ENCODE peak calls at places on chromosome 11, in ten cellular contexts. J, H, I, A, Q, U, P, T, G and F are unnamed samples.

GRCh38 chr11:27467181-27467913 is 5.2 kb downstream of the LGR4 start:
- DNase-seq in J (no peak), H (no peak), I (no peak), A (no peak), Q (no peak), U (no peak), P (no peak), T (no peak), G (no peak), F (no peak)

GRCh38 chr11:117221775-117222517 is 9.9 kb downstream of the PCSK7 start:
- DNase-seq in J (peak), H (peak), I (no peak), A (no peak), Q (no peak), U (peak), P (peak), T (peak), G (no peak), F (no peak)

GRCh38 chr11:122069946-122070345 is 46.1 kb downstream of the BLID start:
- DNase-seq in J (peak), H (peak), I (peak), A (peak), Q (no peak), U (no peak), P (peak), T (peak), G (peak), F (peak)

GRCh38 chr11:85685131-85685819 is 720 bp downstream of the CCDC89 start:
- DNase-seq in J (no peak), H (no peak), I (peak), A (peak), Q (no peak), U (peak), P (peak), T (no peak), G (no peak), F (no peak)

GRCh38 chr11:116692318-116693106 is 80.3 kb downstream of the BUD13 start:
- DNase-seq in J (peak), H (no peak), I (no peak), A (no peak), Q (no peak), U (no peak), P (no peak), T (no peak), G (no peak), F (no peak)

GRCh38 chr11:64334764-64335741 is 5.0 kb upstream of the CCDC88B start:
- DNase-seq in J (peak), H (peak), I (peak), A (peak), Q (no peak), U (peak), P (peak), T (no peak), G (peak), F (no peak)

GRCh38 chr11:44886765-44887164 is 63.9 kb downstream of the TP53I11 start:
- DNase-seq in J (no peak), H (no peak), I (no peak), A (no peak), Q (no peak), U (peak), P (no peak), T (no peak), G (no peak), F (no peak)

GRCh38 chr11:121634889-121635288 is 182.1 kb upstream of the SORL1-AS1 start:
- DNase-seq in J (no peak), H (no peak), I (no peak), A (no peak), Q (no peak), U (peak), P (no peak), T (no peak), G (no peak), F (no peak)

GRCh38 chr11:45599161-45599943 is 66.1 kb downstream of the CHST1 start:
- DNase-seq in J (no peak), H (no peak), I (peak), A (peak), Q (no peak), U (no peak), P (no peak), T (no peak), G (no peak), F (no peak)

GRCh38 chr11:64364911-64365310 is 5.9 kb downstream of the RPS6KA4 start:
- DNase-seq in J (no peak), H (no peak), I (no peak), A (no peak), Q (no peak), U (no peak), P (no peak), T (no peak), G (no peak), F (no peak)

GRCh38 chr11:131095501-131096185 is 179.4 kb upstream of the SNX19 start:
- DNase-seq in J (no peak), H (no peak), I (peak), A (no peak), Q (no peak), U (no peak), P (no peak), T (no peak), G (peak), F (no peak)

GRCh38 chr11:94964934-94965333 is 8.4 kb downstream of the CWC15 start:
- DNase-seq in J (no peak), H (no peak), I (no peak), A (no peak), Q (no peak), U (no peak), P (no peak), T (no peak), G (no peak), F (no peak)

GRCh38 chr11:69620663-69621290 is 20.2 kb upstream of the CCND1 start:
- DNase-seq in J (no peak), H (no peak), I (peak), A (no peak), Q (no peak), U (no peak), P (no peak), T (no peak), G (no peak), F (no peak)

GRCh38 chr11:115871161-115871750 is 367.0 kb upstream of the CADM1 start:
- DNase-seq in J (no peak), H (no peak), I (peak), A (no peak), Q (no peak), U (no peak), P (no peak), T (no peak), G (no peak), F (no peak)

GRCh38 chr11:61967924-61968757 is 707 bp upstream of the FTH1 start:
- DNase-seq in J (no peak), H (peak), I (peak), A (peak), Q (no peak), U (no peak), P (peak), T (no peak), G (peak), F (peak)